ENCODE peak calls at places on chromosome 10, in six cellular contexts. E is body of pancreas, F is left ventricle myocardium inferior, K is spleen, V is fibroblast of lung, N is A549. T is an unnamed sample. For H3K9me3, the result is how much of the 10 kb centered on the place peaks cover.

GRCh38 chr10:132211246-132211645 is 24.5 kb downstream of the DPYSL4 start:
- DNase-seq in E (no peak), V (no peak), F (no peak), K (no peak), N (no peak), T (no peak)

GRCh38 chr10:102268333-102268999 is 23.1 kb downstream of the GBF1 start:
- DNase-seq in N (no peak), V (peak), E (no peak), F (no peak), K (no peak), T (no peak)

GRCh38 chr10:119991816-119992215 is 99.3 kb downstream of the SEC23IP start:
- DNase-seq in N (no peak), F (no peak), V (no peak), E (no peak), K (no peak), T (no peak)

GRCh38 chr10:57715233-57715632 is 552.5 kb downstream of the IPMK start:
- DNase-seq in E (no peak), N (no peak), F (no peak), K (no peak), V (no peak), T (no peak)

GRCh38 chr10:103859161-103860141 is 4.1 kb upstream of the SH3PXD2A start:
- DNase-seq in F (no peak), E (peak), V (peak), K (no peak), N (peak), T (no peak)

GRCh38 chr10:21281765-21282484 is 243.6 kb downstream of the SKIDA1 start:
- DNase-seq in V (no peak), F (no peak), E (no peak), N (peak), K (no peak), T (no peak)

GRCh38 chr10:114458955-114459354 is 54.7 kb upstream of the AFAP1L2 start:
- DNase-seq in V (peak), E (peak), F (peak), N (peak), K (peak), T (no peak)

GRCh38 chr10:132469197-132469942 is 68.2 kb upstream of the INPP5A start:
- DNase-seq in K (peak), V (no peak), E (no peak), N (no peak), F (peak), T (no peak)

GRCh38 chr10:75202321-75203096 is 8.1 kb upstream of the VDAC2 start:
- DNase-seq in K (no peak), E (no peak), V (peak), F (peak), N (peak), T (no peak)

GRCh38 chr10:95445837-95446347 is 115.3 kb downstream of the SORBS1 start:
- DNase-seq in N (peak), F (peak), E (peak), K (no peak), V (peak), T (peak)

GRCh38 chr10:95248989-95249388 is 41.8 kb downstream of the PDLIM1 start:
- DNase-seq in E (no peak), N (no peak), K (no peak), V (no peak), F (peak), T (no peak)

GRCh38 chr10:71076473-71077142 is 135.8 kb upstream of the UNC5B start:
- DNase-seq in K (peak), V (no peak), E (peak), N (no peak), F (no peak), T (no peak)

GRCh38 chr10:96789571-96790108 is 42.5 kb upstream of the LCOR start:
- DNase-seq in F (no peak), E (no peak), K (no peak), N (no peak), V (no peak), T (no peak)

GRCh38 chr10:28445511-28445910 is 87.4 kb upstream of the WAC start:
- DNase-seq in V (no peak), E (no peak), N (no peak), K (no peak), F (no peak), T (no peak)

GRCh38 chr10:33032354-33033254 is 74.6 kb upstream of the ITGB1 start:
- DNase-seq in K (no peak), V (peak), N (peak), E (no peak), F (no peak), T (no peak)

GRCh38 chr10:123535386-123535785 is 130.8 kb upstream of the GPR26 start:
- DNase-seq in E (no peak), K (no peak), N (no peak), V (no peak), F (no peak), T (no peak)

GRCh38 chr10:104895981-104896380 is 254.9 kb downstream of the SORCS3 start:
- DNase-seq in V (no peak), F (no peak), K (no peak), E (no peak), N (no peak), T (no peak)

GRCh38 chr10:119466655-119467054 is 75.9 kb downstream of the RGS10 start:
- DNase-seq in V (no peak), F (no peak), N (no peak), K (peak), E (no peak), T (no peak)

GRCh38 chr10:4561301-4561700 is 264.7 kb upstream of the AKR1E2 start:
- DNase-seq in K (no peak), V (no peak), E (no peak), N (no peak), F (no peak), T (no peak)

GRCh38 chr10:124744047-124744687 is at the start of gene FAM53B:
- DNase-seq in F (peak), E (peak), V (peak), K (peak), N (peak), T (no peak)

GRCh38 chr10:22017283-22018020 is 13.9 kb upstream of the DNAJC1 start:
- DNase-seq in V (peak), N (no peak), F (no peak), K (no peak), E (no peak), T (no peak)

GRCh38 chr10:97865488-97865887 is 15.8 kb downstream of the GOLGA7B start:
- DNase-seq in K (peak), V (no peak), E (no peak), N (no peak), F (no peak), T (no peak)

GRCh38 chr10:11017575-11018425 is at the start of gene CELF2:
- DNase-seq in K (peak), E (peak), V (no peak), F (peak), N (no peak), T (no peak)

GRCh38 chr10:123391275-123392028 is 237.2 kb downstream of the BUB3 start:
- DNase-seq in K (no peak), N (no peak), V (no peak), F (no peak), E (no peak), T (no peak)

GRCh38 chr10:112389147-112389822 is 15.4 kb downstream of the ACSL5 start:
- DNase-seq in F (no peak), V (peak), K (no peak), E (no peak), N (peak), T (no peak)
- H3K4me3 ChIP-seq in F (no peak), V (no peak), K (no peak), E (no peak), N (no peak), T (no peak)

GRCh38 chr10:63008491-63008890 is 124.6 kb upstream of the NRBF2 start:
- DNase-seq in E (no peak), F (no peak), K (no peak), N (no peak), V (no peak), T (no peak)
- TF ChIP-seq CTCF in E (no peak), F (no peak), K (no peak), N (no peak), V (no peak), T (no peak)

GRCh38 chr10:131173484-131174210 is 137.9 kb downstream of the TCERG1L start:
- DNase-seq in N (no peak), E (no peak), F (no peak), V (no peak), K (no peak), T (no peak)

GRCh38 chr10:131174211-131174565 is 137.3 kb downstream of the TCERG1L start:
- DNase-seq in V (no peak), E (no peak), K (peak), F (no peak), N (no peak), T (no peak)

GRCh38 chr10:131175891-131176290 is 135.6 kb downstream of the TCERG1L start:
- DNase-seq in N (no peak), K (no peak), E (no peak), F (no peak), V (no peak), T (no peak)

GRCh38 chr10:131176907-131177306 is 134.6 kb downstream of the TCERG1L start:
- DNase-seq in E (no peak), F (no peak), V (no peak), K (no peak), N (no peak), T (no peak)

DNA sequence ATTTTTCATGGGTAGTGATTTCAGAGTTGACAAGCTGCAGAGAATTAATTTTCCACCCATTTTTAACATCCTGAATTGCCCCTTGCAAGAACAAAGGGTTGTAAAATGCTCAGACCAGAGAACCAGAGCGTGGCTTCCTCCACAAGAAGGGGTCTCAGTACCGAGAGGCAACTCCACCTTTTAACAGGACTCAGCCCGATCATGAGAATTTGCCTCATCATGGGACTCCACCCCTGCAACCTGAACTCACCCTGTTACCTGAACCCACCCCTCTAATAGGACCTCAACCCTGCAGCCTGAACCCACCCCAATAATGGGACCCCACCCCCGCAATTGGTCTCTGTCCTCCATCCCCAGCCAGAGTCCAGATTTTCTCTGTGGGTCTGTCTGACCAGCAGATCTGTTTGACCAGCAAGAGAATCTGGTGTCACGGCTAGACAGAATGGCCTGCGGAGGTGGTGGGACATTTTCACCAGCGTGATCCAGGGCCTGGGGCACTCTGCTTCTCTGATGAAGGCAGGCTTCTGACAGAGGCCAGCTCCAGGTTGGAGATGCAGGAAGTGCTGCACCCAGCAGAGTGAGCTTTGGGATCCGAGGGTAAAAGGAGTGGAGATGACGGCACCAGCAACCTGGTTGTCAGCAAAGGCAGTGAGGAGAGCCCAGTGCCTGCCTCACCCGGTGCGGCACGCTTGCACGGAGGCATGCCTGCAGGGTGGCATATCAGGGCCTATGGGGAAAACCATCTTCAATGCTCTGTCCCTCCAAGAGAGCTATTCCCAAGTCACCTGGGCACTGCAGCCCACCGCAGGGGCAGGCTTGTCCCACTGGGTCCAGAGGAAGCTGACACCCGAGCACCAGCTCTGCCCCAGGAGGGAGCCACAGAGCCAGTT is 136.6 kb downstream of the TCERG1L start:
- DNase-seq in K (peak), N (no peak), F (no peak), E (no peak), V (no peak), T (no peak)
- H3K9me3 ChIP-seq in K (under half), N (under half), F (under half), E (under half), V (under half), T (half or more)

GRCh38 chr10:58952162-58952561 is 224.3 kb upstream of the PHYHIPL start:
- DNase-seq in F (no peak), N (no peak), V (no peak), E (no peak), K (no peak), T (no peak)
- H3K4me3 ChIP-seq in F (no peak), N (no peak), V (no peak), E (no peak), K (no peak), T (no peak)

GRCh38 chr10:64430690-64431323 is 909.6 kb downstream of the REEP3 start:
- DNase-seq in F (no peak), E (peak), V (peak), K (no peak), N (peak), T (no peak)
- TF ChIP-seq CTCF in F (no peak), E (peak), V (peak), K (no peak), N (no peak), T (no peak)

GRCh38 chr10:133613699-133614098 is 12.9 kb downstream of the FRG2B start:
- DNase-seq in N (no peak), F (no peak), K (no peak), V (no peak), E (no peak), T (no peak)

GRCh38 chr10:133611079-133611478 is 15.5 kb downstream of the FRG2B start:
- DNase-seq in N (no peak), V (no peak), K (no peak), E (no peak), F (no peak), T (no peak)

GRCh38 chr10:133608855-133609254 is 17.7 kb downstream of the FRG2B start:
- DNase-seq in E (no peak), K (no peak), F (no peak), V (no peak), N (peak), T (no peak)
- H3K9me3 ChIP-seq in E (under half), K (under half), F (under half), V (under half), N (under half), T (under half)